ENCODE peak calls at places on chromosomes 4 and X, in five cellular contexts. A is AG08395, O is T-helper 9 cell, L is NCI-H774, S is HFFc6. M is an unnamed sample.

GRCh38 chr4:162234595-162234994 is 70.8 kb upstream of the FSTL5 start:
- DNase-seq in A (no peak), L (no peak), O (no peak), S (no peak), M (no peak)

GRCh38 chrX:96126182-96126581 is 558.5 kb upstream of the DIAPH2 start:
- DNase-seq in O (no peak), S (no peak), A (no peak), L (no peak), M (no peak)

GRCh38 chr4:147590249-147590920 is 26.8 kb upstream of the TMEM184C start:
- DNase-seq in S (peak), A (peak), L (no peak), O (peak), M (peak)

GRCh38 chr4:102758241-102758871 is 2.4 kb downstream of the MANBA start:
- DNase-seq in A (no peak), L (no peak), S (no peak), O (no peak), M (no peak)

GRCh38 chr4:24382381-24382780 is 202.0 kb downstream of the DHX15 start:
- DNase-seq in L (no peak), O (no peak), S (no peak), A (no peak), M (peak)

GRCh38 chrX:153878285-153878779 is 7.6 kb downstream of the L1CAM start:
- DNase-seq in S (no peak), A (no peak), O (no peak), L (no peak), M (no peak)

GRCh38 chr4:130530505-130530904 is 1434.6 kb downstream of the C4orf33 start:
- DNase-seq in A (no peak), O (no peak), L (no peak), S (no peak), M (no peak)

GRCh38 chr4:106773106-106773905 is 262.8 kb downstream of the DKK2 start:
- DNase-seq in A (peak), O (no peak), S (peak), L (no peak), M (no peak)

GRCh38 chr4:43556262-43556661 is 663.7 kb downstream of the GRXCR1 start:
- DNase-seq in L (no peak), A (no peak), O (no peak), S (no peak), M (no peak)

GRCh38 chr4:154329268-154329858 is 162.2 kb downstream of the DCHS2 start:
- DNase-seq in L (no peak), O (no peak), A (peak), S (no peak), M (no peak)